ENCODE peak calls at places on chromosomes 5 and 9, in five cellular contexts. One of them, this sample, is unnamed.

GRCh38 chr9:119092125-119092524 is 277.1 kb downstream of the BRINP1 start:
- DNase-seq in prostate gland: no peak
- DNase-seq in stomach: no peak
- DNase-seq in HCT116: no peak
- DNase-seq in endothelial cell of umbilical vein: no peak
- DNase-seq in this sample: no peak

GRCh38 chr9:101264727-101265126 is 120.1 kb downstream of the BAAT start:
- DNase-seq in prostate gland: no peak
- DNase-seq in stomach: no peak
- DNase-seq in HCT116: no peak
- DNase-seq in endothelial cell of umbilical vein: no peak
- DNase-seq in this sample: no peak

GRCh38 chr9:84711936-84712335 is 42.4 kb downstream of the NTRK2 start:
- DNase-seq in prostate gland: no peak
- DNase-seq in stomach: no peak
- DNase-seq in HCT116: no peak
- DNase-seq in endothelial cell of umbilical vein: no peak
- DNase-seq in this sample: no peak

GRCh38 chr9:33794560-33794959 is 801 bp upstream of the PRSS3 start:
- DNase-seq in prostate gland: no peak
- DNase-seq in stomach: no peak
- DNase-seq in HCT116: no peak
- DNase-seq in endothelial cell of umbilical vein: no peak
- DNase-seq in this sample: no peak

GRCh38 chr9:129606161-129607025 is 14.5 kb downstream of the C9orf50 start:
- DNase-seq in prostate gland: no peak
- DNase-seq in stomach: no peak
- DNase-seq in HCT116: no peak
- DNase-seq in endothelial cell of umbilical vein: no peak
- DNase-seq in this sample: no peak

GRCh38 chr5:96259211-96259772 is 173.8 kb downstream of the PCSK1 start:
- DNase-seq in prostate gland: no peak
- DNase-seq in stomach: no peak
- DNase-seq in HCT116: no peak
- DNase-seq in endothelial cell of umbilical vein: peak; percentile 75
- DNase-seq in this sample: no peak

GRCh38 chr5:170315154-170315553 is 17.6 kb upstream of the LCP2 start:
- DNase-seq in prostate gland: peak; percentile 22
- DNase-seq in stomach: no peak
- DNase-seq in HCT116: no peak
- DNase-seq in endothelial cell of umbilical vein: no peak
- DNase-seq in this sample: no peak

GRCh38 chr5:125372694-125373621 is 626.5 kb upstream of the ZNF608 start:
- DNase-seq in prostate gland: no peak
- DNase-seq in stomach: no peak
- DNase-seq in HCT116: no peak
- DNase-seq in endothelial cell of umbilical vein: peak; percentile 61
- DNase-seq in this sample: no peak

GRCh38 chr5:132961887-132962286 is 1.5 kb downstream of the AFF4 start:
- DNase-seq in prostate gland: no peak
- DNase-seq in stomach: no peak
- DNase-seq in HCT116: no peak
- DNase-seq in endothelial cell of umbilical vein: peak; percentile 46
- DNase-seq in this sample: no peak

GRCh38 chr9:4048441-4048840 is 251.4 kb downstream of the GLIS3 start:
- DNase-seq in prostate gland: no peak
- DNase-seq in stomach: no peak
- DNase-seq in HCT116: no peak
- DNase-seq in endothelial cell of umbilical vein: peak; percentile 5
- DNase-seq in this sample: no peak

GRCh38 chr9:19903076-19903475 is 114.2 kb upstream of the SLC24A2 start:
- DNase-seq in prostate gland: no peak
- DNase-seq in stomach: no peak
- DNase-seq in HCT116: no peak
- DNase-seq in endothelial cell of umbilical vein: no peak
- DNase-seq in this sample: no peak

GRCh38 chr5:81601912-81602311 is 149.0 kb downstream of the SSBP2 start:
- DNase-seq in prostate gland: no peak
- DNase-seq in stomach: no peak
- DNase-seq in HCT116: no peak
- DNase-seq in endothelial cell of umbilical vein: peak; percentile 84
- DNase-seq in this sample: no peak

GRCh38 chr9:91047529-91047928 is 245.9 kb downstream of the SYK start:
- DNase-seq in prostate gland: no peak
- DNase-seq in stomach: no peak
- DNase-seq in HCT116: no peak
- DNase-seq in endothelial cell of umbilical vein: no peak
- DNase-seq in this sample: no peak

GRCh38 chr5:9534881-9535517 is 10.9 kb downstream of the SEMA5A start:
- DNase-seq in prostate gland: peak; percentile 66
- DNase-seq in stomach: no peak
- DNase-seq in HCT116: no peak
- DNase-seq in endothelial cell of umbilical vein: no peak
- DNase-seq in this sample: no peak

GRCh38 chr5:55714339-55714738 is 2.2 kb upstream of the SLC38A9 start:
- DNase-seq in prostate gland: no peak
- DNase-seq in stomach: no peak
- DNase-seq in HCT116: peak; percentile 19
- DNase-seq in endothelial cell of umbilical vein: no peak
- DNase-seq in this sample: no peak

GRCh38 chr9:127936347-127936852 is 1.3 kb downstream of the DPM2 start:
- DNase-seq in prostate gland: no peak
- DNase-seq in stomach: no peak
- DNase-seq in HCT116: no peak
- DNase-seq in endothelial cell of umbilical vein: no peak
- DNase-seq in this sample: no peak

GRCh38 chr9:127938298-127938690 is 640 bp upstream of the DPM2 start:
- DNase-seq in prostate gland: no peak
- DNase-seq in stomach: no peak
- DNase-seq in HCT116: no peak
- DNase-seq in endothelial cell of umbilical vein: no peak
- DNase-seq in this sample: no peak

GRCh38 chr9:127935765-127936221 is 1.9 kb downstream of the DPM2 start:
- DNase-seq in prostate gland: no peak
- DNase-seq in stomach: no peak
- DNase-seq in HCT116: no peak
- DNase-seq in endothelial cell of umbilical vein: no peak
- DNase-seq in this sample: no peak

GRCh38 chr9:127937046-127937382 is 640 bp downstream of the DPM2 start:
- DNase-seq in prostate gland: no peak
- DNase-seq in stomach: no peak
- DNase-seq in HCT116: no peak
- DNase-seq in endothelial cell of umbilical vein: no peak
- DNase-seq in this sample: no peak

DNA sequence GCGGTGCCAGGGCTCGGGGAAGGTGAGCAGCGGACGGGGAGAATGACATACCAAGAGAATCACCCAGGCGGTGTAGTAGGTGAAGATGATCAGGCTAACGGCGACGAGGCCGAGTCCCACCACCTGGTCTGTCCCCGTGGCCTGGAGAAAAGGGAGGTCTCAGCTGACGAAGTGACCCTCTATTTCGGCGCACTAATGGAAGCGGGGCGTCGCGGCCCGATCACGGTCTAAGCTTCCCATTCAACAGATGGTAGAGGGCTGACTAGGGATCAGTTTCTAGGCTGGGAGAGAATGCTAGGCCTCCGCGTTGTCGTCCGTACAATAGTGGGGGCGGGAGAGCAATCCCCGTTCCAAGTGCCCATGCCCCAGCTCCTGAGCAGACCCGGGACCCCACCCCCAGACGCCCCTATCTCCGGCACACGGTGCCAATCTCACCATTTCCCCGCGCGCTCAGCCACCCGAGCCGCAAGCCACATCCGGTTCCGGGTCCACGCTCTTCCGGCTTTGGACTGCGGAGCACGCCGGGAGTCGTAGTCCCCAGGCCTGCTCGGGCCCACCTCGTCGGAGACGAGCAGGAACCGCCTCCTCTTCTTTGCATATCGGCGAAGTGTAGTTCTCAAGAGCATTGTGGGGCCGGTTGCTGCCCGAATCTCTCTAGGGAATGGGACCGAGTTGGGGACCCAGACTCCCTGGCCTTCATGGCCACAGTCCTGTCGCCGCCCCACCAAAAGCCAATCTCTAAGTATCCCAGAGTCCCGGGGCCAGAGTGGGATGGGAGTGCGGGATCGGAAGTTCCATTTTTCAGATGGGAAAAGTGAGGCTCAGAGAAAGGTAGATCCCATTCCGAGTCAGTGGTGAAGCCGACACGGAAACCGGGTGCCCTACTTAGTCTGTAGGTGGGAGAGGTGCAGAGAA is at the start of gene DPM2:
- DNase-seq in prostate gland: peak; percentile 70
- DNase-seq in stomach: peak; percentile 83
- DNase-seq in HCT116: peak; percentile 61
- DNase-seq in endothelial cell of umbilical vein: peak; percentile 84
- DNase-seq in this sample: peak; percentile 97
- TF ChIP-seq POLR2A in prostate gland: peak; percentile 42
- TF ChIP-seq POLR2A in stomach: no peak
- TF ChIP-seq POLR2A in HCT116: peak; percentile 35
- TF ChIP-seq POLR2A in endothelial cell of umbilical vein: peak; percentile 89
- TF ChIP-seq POLR2A in this sample: peak; percentile 67

GRCh38 chr5:31987985-31988710 is 186.0 kb downstream of the GOLPH3 start:
- DNase-seq in prostate gland: no peak
- DNase-seq in stomach: no peak
- DNase-seq in HCT116: peak; percentile 77
- DNase-seq in endothelial cell of umbilical vein: no peak
- DNase-seq in this sample: no peak
- TF ChIP-seq POLR2AphosphoS5 in prostate gland: no peak
- TF ChIP-seq POLR2AphosphoS5 in stomach: no peak
- TF ChIP-seq POLR2AphosphoS5 in HCT116: peak; percentile 53
- TF ChIP-seq POLR2AphosphoS5 in endothelial cell of umbilical vein: no peak
- TF ChIP-seq POLR2AphosphoS5 in this sample: no peak

GRCh38 chr5:65722575-65723424 is 795 bp downstream of the NLN start:
- DNase-seq in prostate gland: no peak
- DNase-seq in stomach: no peak
- DNase-seq in HCT116: peak; percentile 19
- DNase-seq in endothelial cell of umbilical vein: peak; percentile 55
- DNase-seq in this sample: no peak

GRCh38 chr5:65721050-65721774 is 697 bp downstream of the SGTB start:
- DNase-seq in prostate gland: peak; percentile 33
- DNase-seq in stomach: peak; percentile 53
- DNase-seq in HCT116: no peak
- DNase-seq in endothelial cell of umbilical vein: peak; percentile 74
- DNase-seq in this sample: no peak

GRCh38 chr5:65718576-65719310 is 3.2 kb downstream of the SGTB start:
- DNase-seq in prostate gland: no peak
- DNase-seq in stomach: no peak
- DNase-seq in HCT116: no peak
- DNase-seq in endothelial cell of umbilical vein: no peak
- DNase-seq in this sample: no peak

GRCh38 chr5:65727491-65728156 is 5.6 kb downstream of the NLN start:
- DNase-seq in prostate gland: no peak
- DNase-seq in stomach: no peak
- DNase-seq in HCT116: no peak
- DNase-seq in endothelial cell of umbilical vein: peak; percentile 44
- DNase-seq in this sample: no peak

DNA sequence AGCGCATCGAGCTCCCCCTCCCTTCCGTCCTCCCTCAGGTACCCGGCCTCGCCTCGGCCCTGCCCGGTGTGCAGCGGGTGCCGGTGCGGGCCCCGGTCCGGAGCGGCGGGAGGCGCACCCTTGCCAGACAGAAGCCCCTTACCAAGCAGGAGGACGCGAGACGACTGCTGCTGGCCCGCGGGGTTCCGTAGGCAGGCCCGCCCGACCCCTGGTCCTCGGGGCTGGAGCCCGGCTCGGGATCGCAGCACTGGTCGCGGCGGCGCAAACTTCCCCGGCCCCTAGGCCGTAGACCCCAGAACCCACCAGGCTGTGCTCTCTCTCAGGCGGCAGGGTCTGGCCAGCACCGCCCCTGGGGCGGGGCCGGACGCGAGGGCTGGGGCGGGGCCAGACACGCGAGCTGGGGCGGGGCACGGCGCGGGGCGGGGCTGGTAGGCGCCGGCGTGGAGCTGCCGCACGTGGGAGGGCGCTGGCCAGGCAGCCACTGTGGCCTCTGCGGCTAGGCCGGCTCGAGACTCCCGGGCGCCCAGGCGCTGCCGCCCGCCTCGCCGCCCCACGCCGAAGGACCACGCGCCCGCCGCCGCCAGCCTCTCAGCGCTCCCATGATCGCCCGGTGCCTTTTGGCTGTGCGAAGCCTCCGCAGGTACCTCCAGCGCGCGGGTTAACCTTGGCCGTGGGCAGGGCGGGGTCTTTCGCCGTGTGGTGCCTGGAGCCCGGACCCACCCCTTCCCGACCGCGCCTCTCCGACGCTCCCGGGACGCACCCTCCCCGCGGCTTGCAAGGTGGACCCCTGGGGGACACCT is at the start of the genes NLN and SGTB:
- DNase-seq in prostate gland: peak; percentile 87
- DNase-seq in stomach: peak; percentile 90
- DNase-seq in HCT116: peak; percentile 37
- DNase-seq in endothelial cell of umbilical vein: peak; percentile 88
- DNase-seq in this sample: peak; percentile 88
- TF ChIP-seq POLR2A in prostate gland: peak; percentile 35
- TF ChIP-seq POLR2A in stomach: no peak
- TF ChIP-seq POLR2A in HCT116: no peak
- TF ChIP-seq POLR2A in endothelial cell of umbilical vein: peak; percentile 37
- TF ChIP-seq POLR2A in this sample: no peak

GRCh38 chr5:149422429-149423286 is 43.6 kb upstream of the IL17B start:
- DNase-seq in prostate gland: no peak
- DNase-seq in stomach: no peak
- DNase-seq in HCT116: no peak
- DNase-seq in endothelial cell of umbilical vein: peak; percentile 63
- DNase-seq in this sample: no peak

GRCh38 chr5:149420509-149421371 is 41.6 kb upstream of the IL17B start:
- DNase-seq in prostate gland: no peak
- DNase-seq in stomach: peak; percentile 34
- DNase-seq in HCT116: no peak
- DNase-seq in endothelial cell of umbilical vein: no peak
- DNase-seq in this sample: no peak

GRCh38 chr5:149423287-149424268 is 44.5 kb upstream of the IL17B start:
- DNase-seq in prostate gland: no peak
- DNase-seq in stomach: no peak
- DNase-seq in HCT116: no peak
- DNase-seq in endothelial cell of umbilical vein: no peak
- DNase-seq in this sample: no peak

GRCh38 chr5:149421372-149421685 is 42.2 kb upstream of the IL17B start:
- DNase-seq in prostate gland: no peak
- DNase-seq in stomach: no peak
- DNase-seq in HCT116: no peak
- DNase-seq in endothelial cell of umbilical vein: no peak
- DNase-seq in this sample: no peak

GRCh38 chr5:149421834-149422233 is 42.7 kb upstream of the IL17B start:
- DNase-seq in prostate gland: no peak
- DNase-seq in stomach: no peak
- DNase-seq in HCT116: no peak
- DNase-seq in endothelial cell of umbilical vein: no peak
- DNase-seq in this sample: no peak
- TF ChIP-seq POLR2AphosphoS5 in prostate gland: no peak
- TF ChIP-seq POLR2AphosphoS5 in stomach: no peak
- TF ChIP-seq POLR2AphosphoS5 in HCT116: no peak
- TF ChIP-seq POLR2AphosphoS5 in endothelial cell of umbilical vein: no peak
- TF ChIP-seq POLR2AphosphoS5 in this sample: no peak

DNA sequence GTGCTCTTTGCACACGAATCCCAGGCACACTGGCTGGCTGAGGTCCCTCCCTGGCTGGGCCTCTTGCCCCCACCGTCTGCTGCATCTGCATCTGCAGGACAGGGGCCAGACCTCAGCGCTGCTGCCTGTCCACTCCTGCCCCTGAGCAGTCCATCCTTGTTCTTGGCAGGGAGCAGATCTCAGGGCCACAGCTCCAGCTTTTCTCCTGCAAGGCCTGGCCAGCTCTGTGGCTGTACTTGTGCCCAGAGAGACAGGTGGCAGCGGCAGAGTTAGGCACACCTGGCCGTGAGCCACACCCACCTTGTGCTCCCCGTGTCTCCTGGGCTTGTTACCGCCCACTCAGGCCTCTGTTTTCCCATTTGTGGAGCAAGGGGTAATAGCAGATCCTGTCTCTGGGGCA is 13.9 kb downstream of the NEK6 start:
- DNase-seq in prostate gland: no peak
- DNase-seq in stomach: peak; percentile 55
- DNase-seq in HCT116: no peak
- DNase-seq in endothelial cell of umbilical vein: no peak
- DNase-seq in this sample: no peak
- TF ChIP-seq POLR2A in prostate gland: no peak
- TF ChIP-seq POLR2A in stomach: no peak
- TF ChIP-seq POLR2A in HCT116: no peak
- TF ChIP-seq POLR2A in endothelial cell of umbilical vein: no peak
- TF ChIP-seq POLR2A in this sample: no peak

This sample was measured in GM12891.